ENCODE peak calls at places on chromosomes 5 and 9, in ten cellular contexts. One of them, this sample, is unnamed.

GRCh38 chr5:90421136-90421535 is 11.6 kb upstream of the CETN3 start:
- DNase-seq in nephron progenitor cell: peak
- DNase-seq in left ventricle myocardium inferior: no peak
- DNase-seq in left lung: no peak
- DNase-seq in astrocyte: no peak
- DNase-seq in lower lobe of right lung: no peak
- DNase-seq in heart left ventricle: no peak
- DNase-seq in GM10248: no peak
- DNase-seq in IMR-90: peak
- DNase-seq in CD4-positive, alpha-beta T cell: no peak
- DNase-seq in this sample: no peak

GRCh38 chr5:53256746-53257145 is 147.2 kb upstream of the MOCS2 start:
- DNase-seq in astrocyte: peak
- DNase-seq in CD4-positive, alpha-beta T cell: no peak
- DNase-seq in GM10248: no peak
- DNase-seq in IMR-90: peak
- DNase-seq in left lung: no peak
- DNase-seq in left ventricle myocardium inferior: no peak
- DNase-seq in heart left ventricle: no peak
- DNase-seq in nephron progenitor cell: no peak
- DNase-seq in lower lobe of right lung: no peak
- DNase-seq in this sample: no peak

GRCh38 chr9:12784461-12785250 is 9.8 kb downstream of the LURAP1L start:
- DNase-seq in CD4-positive, alpha-beta T cell: no peak
- DNase-seq in left lung: peak
- DNase-seq in lower lobe of right lung: peak
- DNase-seq in IMR-90: peak
- DNase-seq in heart left ventricle: no peak
- DNase-seq in nephron progenitor cell: no peak
- DNase-seq in astrocyte: peak
- DNase-seq in left ventricle myocardium inferior: no peak
- DNase-seq in GM10248: no peak
- DNase-seq in this sample: peak

GRCh38 chr5:39697891-39698290 is 273.1 kb upstream of the DAB2 start:
- DNase-seq in astrocyte: no peak
- DNase-seq in left ventricle myocardium inferior: no peak
- DNase-seq in heart left ventricle: no peak
- DNase-seq in IMR-90: no peak
- DNase-seq in GM10248: no peak
- DNase-seq in lower lobe of right lung: no peak
- DNase-seq in nephron progenitor cell: no peak
- DNase-seq in CD4-positive, alpha-beta T cell: no peak
- DNase-seq in left lung: no peak
- DNase-seq in this sample: no peak

GRCh38 chr9:113446323-113446740 is 17.2 kb upstream of the RGS3 start:
- DNase-seq in CD4-positive, alpha-beta T cell: no peak
- DNase-seq in left ventricle myocardium inferior: no peak
- DNase-seq in heart left ventricle: no peak
- DNase-seq in nephron progenitor cell: no peak
- DNase-seq in astrocyte: peak
- DNase-seq in left lung: no peak
- DNase-seq in IMR-90: peak
- DNase-seq in GM10248: peak
- DNase-seq in lower lobe of right lung: no peak
- DNase-seq in this sample: peak

GRCh38 chr9:87503970-87504369 is 6.3 kb downstream of the DAPK1 start:
- DNase-seq in nephron progenitor cell: no peak
- DNase-seq in GM10248: no peak
- DNase-seq in CD4-positive, alpha-beta T cell: no peak
- DNase-seq in lower lobe of right lung: no peak
- DNase-seq in astrocyte: no peak
- DNase-seq in left lung: no peak
- DNase-seq in IMR-90: no peak
- DNase-seq in left ventricle myocardium inferior: no peak
- DNase-seq in heart left ventricle: no peak
- DNase-seq in this sample: no peak

GRCh38 chr5:270340-270739 is 1.1 kb upstream of the PDCD6 start:
- DNase-seq in left lung: no peak
- DNase-seq in CD4-positive, alpha-beta T cell: no peak
- DNase-seq in astrocyte: no peak
- DNase-seq in GM10248: no peak
- DNase-seq in left ventricle myocardium inferior: no peak
- DNase-seq in heart left ventricle: no peak
- DNase-seq in nephron progenitor cell: peak
- DNase-seq in IMR-90: no peak
- DNase-seq in lower lobe of right lung: no peak
- DNase-seq in this sample: no peak

GRCh38 chr5:124411089-124411488 is 335.4 kb downstream of the ZNF608 start:
- DNase-seq in left ventricle myocardium inferior: no peak
- DNase-seq in CD4-positive, alpha-beta T cell: no peak
- DNase-seq in nephron progenitor cell: no peak
- DNase-seq in heart left ventricle: no peak
- DNase-seq in astrocyte: no peak
- DNase-seq in left lung: no peak
- DNase-seq in GM10248: no peak
- DNase-seq in IMR-90: peak
- DNase-seq in lower lobe of right lung: no peak
- DNase-seq in this sample: no peak

DNA sequence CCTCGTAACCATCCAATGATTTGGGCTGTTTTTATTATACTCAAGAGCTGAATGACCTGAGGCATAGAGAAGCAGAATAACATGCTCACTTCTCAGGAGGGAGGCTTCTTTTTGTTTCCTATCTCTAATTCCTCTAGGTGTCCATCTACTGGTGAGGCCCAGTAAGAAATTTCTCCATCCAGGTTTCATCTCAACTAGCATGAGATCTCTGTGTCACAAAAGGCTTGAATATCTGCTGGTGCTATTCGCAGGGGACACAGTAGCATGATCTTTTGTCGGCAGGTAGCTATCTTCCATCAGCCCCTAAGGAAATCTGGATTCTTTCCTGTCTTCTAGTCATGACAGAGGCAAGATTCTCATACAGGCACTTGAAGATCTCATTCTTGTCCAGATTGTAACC is 8.9 kb downstream of the IFNE start:
- DNase-seq in IMR-90: no peak
- DNase-seq in heart left ventricle: no peak
- DNase-seq in CD4-positive, alpha-beta T cell: no peak
- DNase-seq in GM10248: no peak
- DNase-seq in lower lobe of right lung: no peak
- DNase-seq in astrocyte: no peak
- DNase-seq in left lung: no peak
- DNase-seq in left ventricle myocardium inferior: no peak
- DNase-seq in nephron progenitor cell: no peak
- DNase-seq in this sample: no peak
- TF ChIP-seq CTCF in IMR-90: no peak
- TF ChIP-seq CTCF in heart left ventricle: no peak
- TF ChIP-seq CTCF in CD4-positive, alpha-beta T cell: no peak
- TF ChIP-seq CTCF in GM10248: no peak
- TF ChIP-seq CTCF in lower lobe of right lung: no peak
- TF ChIP-seq CTCF in astrocyte: no peak
- TF ChIP-seq CTCF in left lung: no peak
- TF ChIP-seq CTCF in left ventricle myocardium inferior: no peak
- TF ChIP-seq CTCF in nephron progenitor cell: no peak
- TF ChIP-seq CTCF in this sample: no peak

GRCh38 chr5:115378754-115379153 is 82.3 kb upstream of the CCDC112 start:
- DNase-seq in IMR-90: no peak
- DNase-seq in astrocyte: no peak
- DNase-seq in heart left ventricle: no peak
- DNase-seq in GM10248: no peak
- DNase-seq in left ventricle myocardium inferior: no peak
- DNase-seq in CD4-positive, alpha-beta T cell: no peak
- DNase-seq in nephron progenitor cell: no peak
- DNase-seq in left lung: no peak
- DNase-seq in lower lobe of right lung: no peak
- DNase-seq in this sample: no peak

GRCh38 chr5:115374057-115374775 is 77.8 kb upstream of the CCDC112 start:
- DNase-seq in left ventricle myocardium inferior: no peak
- DNase-seq in CD4-positive, alpha-beta T cell: no peak
- DNase-seq in heart left ventricle: no peak
- DNase-seq in lower lobe of right lung: no peak
- DNase-seq in IMR-90: no peak
- DNase-seq in nephron progenitor cell: no peak
- DNase-seq in GM10248: no peak
- DNase-seq in astrocyte: no peak
- DNase-seq in left lung: no peak
- DNase-seq in this sample: no peak

GRCh38 chr5:115379622-115380344 is 83.3 kb upstream of the CCDC112 start:
- DNase-seq in left lung: no peak
- DNase-seq in IMR-90: no peak
- DNase-seq in left ventricle myocardium inferior: no peak
- DNase-seq in CD4-positive, alpha-beta T cell: no peak
- DNase-seq in nephron progenitor cell: no peak
- DNase-seq in heart left ventricle: no peak
- DNase-seq in lower lobe of right lung: no peak
- DNase-seq in astrocyte: peak
- DNase-seq in GM10248: peak
- DNase-seq in this sample: peak

GRCh38 chr5:115375922-115376321 is 79.5 kb upstream of the CCDC112 start:
- DNase-seq in GM10248: no peak
- DNase-seq in nephron progenitor cell: no peak
- DNase-seq in left lung: no peak
- DNase-seq in astrocyte: peak
- DNase-seq in heart left ventricle: peak
- DNase-seq in IMR-90: peak
- DNase-seq in CD4-positive, alpha-beta T cell: no peak
- DNase-seq in lower lobe of right lung: peak
- DNase-seq in left ventricle myocardium inferior: no peak
- DNase-seq in this sample: no peak

DNA sequence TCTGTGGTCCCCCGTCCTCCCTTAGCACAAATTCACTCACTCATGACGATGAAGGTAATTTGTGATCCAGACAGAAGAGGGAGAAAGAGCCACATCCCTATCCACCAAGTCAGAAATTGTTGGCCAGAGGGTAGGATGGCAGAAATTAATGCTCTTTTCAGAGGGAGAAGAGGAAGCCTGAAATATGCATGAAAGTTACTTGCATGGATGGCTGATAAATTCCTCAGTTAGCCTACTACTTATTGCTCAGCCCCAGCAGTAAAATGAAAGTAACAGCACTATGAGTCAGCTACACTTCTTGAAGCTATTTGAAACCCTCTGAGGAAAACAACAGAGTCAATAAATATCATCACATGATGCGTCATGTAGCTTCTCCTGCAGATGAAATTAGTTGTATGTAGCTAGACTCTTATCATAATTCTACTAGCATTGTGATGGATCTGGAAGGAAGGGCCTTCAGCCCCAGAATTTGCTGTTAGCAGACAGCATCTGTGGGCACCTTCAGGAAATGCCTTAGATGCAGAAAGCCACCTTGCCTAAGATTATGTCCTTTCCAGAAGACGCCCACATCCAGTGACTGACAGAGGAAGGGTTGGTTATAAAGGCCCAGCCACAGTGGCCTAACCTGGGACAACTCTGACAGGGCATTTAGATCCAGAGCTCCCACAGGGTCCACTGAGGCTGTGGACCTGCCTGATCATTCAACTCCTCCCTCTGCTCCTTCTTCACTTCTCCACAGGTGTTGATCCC is 81.2 kb upstream of the CCDC112 start:
- DNase-seq in astrocyte: peak
- DNase-seq in GM10248: peak
- DNase-seq in IMR-90: peak
- DNase-seq in left lung: no peak
- DNase-seq in heart left ventricle: no peak
- DNase-seq in CD4-positive, alpha-beta T cell: no peak
- DNase-seq in lower lobe of right lung: no peak
- DNase-seq in nephron progenitor cell: no peak
- DNase-seq in left ventricle myocardium inferior: no peak
- DNase-seq in this sample: peak
- TF ChIP-seq CTCF in astrocyte: peak
- TF ChIP-seq CTCF in GM10248: no peak
- TF ChIP-seq CTCF in IMR-90: peak
- TF ChIP-seq CTCF in left lung: no peak
- TF ChIP-seq CTCF in heart left ventricle: peak
- TF ChIP-seq CTCF in CD4-positive, alpha-beta T cell: no peak
- TF ChIP-seq CTCF in lower lobe of right lung: peak
- TF ChIP-seq CTCF in nephron progenitor cell: no peak
- TF ChIP-seq CTCF in left ventricle myocardium inferior: peak
- TF ChIP-seq CTCF in this sample: no peak

GRCh38 chr9:130239741-130240241 is 25.8 kb upstream of the HMCN2 start:
- DNase-seq in nephron progenitor cell: no peak
- DNase-seq in IMR-90: peak
- DNase-seq in astrocyte: no peak
- DNase-seq in GM10248: peak
- DNase-seq in lower lobe of right lung: no peak
- DNase-seq in left lung: peak
- DNase-seq in heart left ventricle: no peak
- DNase-seq in left ventricle myocardium inferior: no peak
- DNase-seq in CD4-positive, alpha-beta T cell: no peak
- DNase-seq in this sample: peak

GRCh38 chr9:130240410-130241197 is 25.0 kb upstream of the HMCN2 start:
- DNase-seq in nephron progenitor cell: peak
- DNase-seq in heart left ventricle: no peak
- DNase-seq in astrocyte: peak
- DNase-seq in left lung: peak
- DNase-seq in IMR-90: peak
- DNase-seq in CD4-positive, alpha-beta T cell: no peak
- DNase-seq in lower lobe of right lung: no peak
- DNase-seq in GM10248: peak
- DNase-seq in left ventricle myocardium inferior: peak
- DNase-seq in this sample: peak

GRCh38 chr9:130237763-130238524 is 27.6 kb upstream of the HMCN2 start:
- DNase-seq in left ventricle myocardium inferior: no peak
- DNase-seq in nephron progenitor cell: no peak
- DNase-seq in left lung: peak
- DNase-seq in lower lobe of right lung: peak
- DNase-seq in IMR-90: no peak
- DNase-seq in GM10248: no peak
- DNase-seq in heart left ventricle: no peak
- DNase-seq in CD4-positive, alpha-beta T cell: no peak
- DNase-seq in astrocyte: no peak
- DNase-seq in this sample: no peak

GRCh38 chr9:130241198-130241535 is 24.4 kb upstream of the HMCN2 start:
- DNase-seq in left ventricle myocardium inferior: no peak
- DNase-seq in CD4-positive, alpha-beta T cell: no peak
- DNase-seq in heart left ventricle: no peak
- DNase-seq in lower lobe of right lung: no peak
- DNase-seq in GM10248: no peak
- DNase-seq in nephron progenitor cell: no peak
- DNase-seq in left lung: peak
- DNase-seq in IMR-90: no peak
- DNase-seq in astrocyte: no peak
- DNase-seq in this sample: no peak

DNA sequence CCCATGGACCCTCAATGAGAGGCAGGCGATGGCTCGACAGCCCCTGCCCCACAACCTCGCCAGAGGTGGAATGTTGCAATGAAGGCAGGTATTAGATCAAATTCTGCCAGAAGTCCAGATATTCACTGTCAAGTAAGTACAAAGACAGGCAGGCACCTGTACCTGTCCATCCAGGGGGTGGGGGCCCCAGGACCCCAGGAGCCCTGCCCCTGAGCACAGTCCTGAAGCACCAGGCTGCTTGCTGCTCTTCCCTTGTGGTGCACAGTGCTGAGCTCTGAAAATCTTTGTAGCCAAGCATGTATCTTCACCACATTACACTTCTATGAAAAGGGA is 26.2 kb upstream of the HMCN2 start:
- DNase-seq in left ventricle myocardium inferior: no peak
- DNase-seq in lower lobe of right lung: no peak
- DNase-seq in GM10248: no peak
- DNase-seq in nephron progenitor cell: no peak
- DNase-seq in astrocyte: no peak
- DNase-seq in CD4-positive, alpha-beta T cell: no peak
- DNase-seq in IMR-90: no peak
- DNase-seq in left lung: peak
- DNase-seq in heart left ventricle: no peak
- DNase-seq in this sample: no peak
- TF ChIP-seq CTCF in left ventricle myocardium inferior: no peak
- TF ChIP-seq CTCF in lower lobe of right lung: no peak
- TF ChIP-seq CTCF in GM10248: no peak
- TF ChIP-seq CTCF in nephron progenitor cell: no peak
- TF ChIP-seq CTCF in astrocyte: no peak
- TF ChIP-seq CTCF in CD4-positive, alpha-beta T cell: no peak
- TF ChIP-seq CTCF in IMR-90: no peak
- TF ChIP-seq CTCF in left lung: no peak
- TF ChIP-seq CTCF in heart left ventricle: no peak
- TF ChIP-seq CTCF in this sample: no peak

GRCh38 chr9:19371942-19372341 is 8.1 kb downstream of the RPS6 start:
- DNase-seq in astrocyte: no peak
- DNase-seq in IMR-90: no peak
- DNase-seq in lower lobe of right lung: no peak
- DNase-seq in left lung: no peak
- DNase-seq in heart left ventricle: no peak
- DNase-seq in CD4-positive, alpha-beta T cell: no peak
- DNase-seq in GM10248: no peak
- DNase-seq in left ventricle myocardium inferior: no peak
- DNase-seq in nephron progenitor cell: no peak
- DNase-seq in this sample: no peak
- TF ChIP-seq CTCF in astrocyte: no peak
- TF ChIP-seq CTCF in IMR-90: no peak
- TF ChIP-seq CTCF in lower lobe of right lung: no peak
- TF ChIP-seq CTCF in left lung: no peak
- TF ChIP-seq CTCF in heart left ventricle: no peak
- TF ChIP-seq CTCF in CD4-positive, alpha-beta T cell: no peak
- TF ChIP-seq CTCF in GM10248: no peak
- TF ChIP-seq CTCF in left ventricle myocardium inferior: no peak
- TF ChIP-seq CTCF in nephron progenitor cell: no peak
- TF ChIP-seq CTCF in this sample: no peak